ENCODE peak calls at places on chromosomes 3 and 15, in ten cellular contexts. One of them, this sample, is unnamed.

GRCh38 chr3:16504242-16504641 is 9.3 kb downstream of the RFTN1 start:
- DNase-seq in transverse colon: no peak
- DNase-seq in AG09319: no peak
- DNase-seq in gastrocnemius medialis: no peak
- DNase-seq in left ventricle myocardium inferior: no peak
- DNase-seq in endothelial cell: no peak
- DNase-seq in IMR-90: peak; percentile 48
- DNase-seq in RWPE1: no peak
- DNase-seq in lower leg skin: no peak
- DNase-seq in GM20000: peak; percentile 60
- DNase-seq in this sample: peak; percentile 66

GRCh38 chr3:136135039-136135802 is 60.9 kb downstream of the MSL2 start:
- DNase-seq in GM20000: no peak
- DNase-seq in AG09319: no peak
- DNase-seq in RWPE1: no peak
- DNase-seq in lower leg skin: no peak
- DNase-seq in transverse colon: no peak
- DNase-seq in endothelial cell: peak; percentile 5
- DNase-seq in IMR-90: no peak
- DNase-seq in left ventricle myocardium inferior: no peak
- DNase-seq in gastrocnemius medialis: no peak
- DNase-seq in this sample: no peak

GRCh38 chr3:47425383-47425778 is 44.6 kb downstream of the PTPN23 start:
- DNase-seq in RWPE1: no peak
- DNase-seq in endothelial cell: no peak
- DNase-seq in lower leg skin: no peak
- DNase-seq in transverse colon: no peak
- DNase-seq in AG09319: no peak
- DNase-seq in left ventricle myocardium inferior: no peak
- DNase-seq in IMR-90: no peak
- DNase-seq in gastrocnemius medialis: no peak
- DNase-seq in GM20000: peak; percentile 1
- DNase-seq in this sample: no peak

GRCh38 chr3:190848891-190849290 is 13.6 kb downstream of the GMNC start:
- DNase-seq in RWPE1: peak; percentile 5
- DNase-seq in IMR-90: no peak
- DNase-seq in GM20000: no peak
- DNase-seq in AG09319: no peak
- DNase-seq in lower leg skin: no peak
- DNase-seq in left ventricle myocardium inferior: no peak
- DNase-seq in transverse colon: no peak
- DNase-seq in endothelial cell: no peak
- DNase-seq in gastrocnemius medialis: no peak
- DNase-seq in this sample: no peak

GRCh38 chr3:39433642-39434041 is 27.1 kb downstream of the RPSA start:
- DNase-seq in lower leg skin: no peak
- DNase-seq in transverse colon: no peak
- DNase-seq in GM20000: no peak
- DNase-seq in RWPE1: no peak
- DNase-seq in AG09319: peak; percentile 18
- DNase-seq in gastrocnemius medialis: no peak
- DNase-seq in left ventricle myocardium inferior: no peak
- DNase-seq in IMR-90: peak; percentile 67
- DNase-seq in endothelial cell: no peak
- DNase-seq in this sample: no peak

GRCh38 chr15:58393196-58393790 is 38.5 kb upstream of the LIPC start:
- DNase-seq in IMR-90: peak; percentile 30
- DNase-seq in gastrocnemius medialis: no peak
- DNase-seq in lower leg skin: no peak
- DNase-seq in GM20000: no peak
- DNase-seq in endothelial cell: no peak
- DNase-seq in left ventricle myocardium inferior: no peak
- DNase-seq in transverse colon: peak; percentile 52
- DNase-seq in RWPE1: no peak
- DNase-seq in AG09319: no peak
- DNase-seq in this sample: no peak

GRCh38 chr3:194622621-194623360 is 10.4 kb downstream of the TMEM44 start:
- DNase-seq in left ventricle myocardium inferior: no peak
- DNase-seq in AG09319: no peak
- DNase-seq in lower leg skin: no peak
- DNase-seq in gastrocnemius medialis: no peak
- DNase-seq in IMR-90: no peak
- DNase-seq in GM20000: no peak
- DNase-seq in RWPE1: no peak
- DNase-seq in endothelial cell: no peak
- DNase-seq in transverse colon: no peak
- DNase-seq in this sample: no peak

GRCh38 chr3:56702487-56703315 is 19.6 kb upstream of the TASOR start:
- DNase-seq in endothelial cell: peak; percentile 44
- DNase-seq in GM20000: peak; percentile 54
- DNase-seq in IMR-90: peak; percentile 76
- DNase-seq in left ventricle myocardium inferior: no peak
- DNase-seq in lower leg skin: no peak
- DNase-seq in transverse colon: peak; percentile 37
- DNase-seq in AG09319: peak; percentile 51
- DNase-seq in RWPE1: peak; percentile 46
- DNase-seq in gastrocnemius medialis: peak; percentile 18
- DNase-seq in this sample: peak; percentile 64

GRCh38 chr15:44075535-44075934 is 119.5 kb downstream of the FRMD5 start:
- DNase-seq in left ventricle myocardium inferior: no peak
- DNase-seq in IMR-90: no peak
- DNase-seq in AG09319: no peak
- DNase-seq in gastrocnemius medialis: no peak
- DNase-seq in lower leg skin: no peak
- DNase-seq in GM20000: no peak
- DNase-seq in transverse colon: no peak
- DNase-seq in RWPE1: peak; percentile 91
- DNase-seq in endothelial cell: no peak
- DNase-seq in this sample: no peak

GRCh38 chr15:52337198-52337853 is 41.7 kb upstream of the MYO5C start:
- DNase-seq in IMR-90: peak; percentile 77
- DNase-seq in left ventricle myocardium inferior: no peak
- DNase-seq in AG09319: no peak
- DNase-seq in endothelial cell: no peak
- DNase-seq in lower leg skin: no peak
- DNase-seq in GM20000: no peak
- DNase-seq in transverse colon: no peak
- DNase-seq in gastrocnemius medialis: no peak
- DNase-seq in RWPE1: peak; percentile 77
- DNase-seq in this sample: no peak

GRCh38 chr15:71572452-71573053 is 237.8 kb upstream of the NR2E3 start:
- DNase-seq in transverse colon: no peak
- DNase-seq in AG09319: no peak
- DNase-seq in endothelial cell: peak; percentile 11
- DNase-seq in RWPE1: peak; percentile 75
- DNase-seq in lower leg skin: no peak
- DNase-seq in IMR-90: no peak
- DNase-seq in gastrocnemius medialis: no peak
- DNase-seq in left ventricle myocardium inferior: no peak
- DNase-seq in GM20000: no peak
- DNase-seq in this sample: no peak

GRCh38 chr15:68526269-68526668 is 52.5 kb upstream of the CORO2B start:
- DNase-seq in left ventricle myocardium inferior: no peak
- DNase-seq in RWPE1: peak; percentile 33
- DNase-seq in endothelial cell: no peak
- DNase-seq in gastrocnemius medialis: no peak
- DNase-seq in transverse colon: no peak
- DNase-seq in GM20000: peak; percentile 33
- DNase-seq in AG09319: no peak
- DNase-seq in lower leg skin: no peak
- DNase-seq in IMR-90: peak; percentile 72
- DNase-seq in this sample: peak; percentile 48

GRCh38 chr3:149717391-149718056 is 34.8 kb downstream of the COMMD2 start:
- DNase-seq in AG09319: peak; percentile 60
- DNase-seq in IMR-90: peak; percentile 82
- DNase-seq in transverse colon: peak; percentile 41
- DNase-seq in RWPE1: peak; percentile 53
- DNase-seq in endothelial cell: peak; percentile 35
- DNase-seq in lower leg skin: no peak
- DNase-seq in GM20000: peak; percentile 70
- DNase-seq in gastrocnemius medialis: no peak
- DNase-seq in left ventricle myocardium inferior: no peak
- DNase-seq in this sample: peak; percentile 53

GRCh38 chr15:51830279-51830806 is 890 bp downstream of the TMOD3 start:
- DNase-seq in endothelial cell: no peak
- DNase-seq in IMR-90: peak; percentile 51
- DNase-seq in AG09319: peak; percentile 32
- DNase-seq in GM20000: peak; percentile 33
- DNase-seq in RWPE1: no peak
- DNase-seq in left ventricle myocardium inferior: no peak
- DNase-seq in transverse colon: no peak
- DNase-seq in gastrocnemius medialis: no peak
- DNase-seq in lower leg skin: no peak
- DNase-seq in this sample: no peak

GRCh38 chr15:101466188-101466587 is 23.3 kb downstream of the PCSK6 start:
- DNase-seq in lower leg skin: peak; percentile 29
- DNase-seq in left ventricle myocardium inferior: no peak
- DNase-seq in GM20000: no peak
- DNase-seq in transverse colon: no peak
- DNase-seq in endothelial cell: no peak
- DNase-seq in RWPE1: no peak
- DNase-seq in AG09319: no peak
- DNase-seq in gastrocnemius medialis: no peak
- DNase-seq in IMR-90: no peak
- DNase-seq in this sample: no peak

DNA sequence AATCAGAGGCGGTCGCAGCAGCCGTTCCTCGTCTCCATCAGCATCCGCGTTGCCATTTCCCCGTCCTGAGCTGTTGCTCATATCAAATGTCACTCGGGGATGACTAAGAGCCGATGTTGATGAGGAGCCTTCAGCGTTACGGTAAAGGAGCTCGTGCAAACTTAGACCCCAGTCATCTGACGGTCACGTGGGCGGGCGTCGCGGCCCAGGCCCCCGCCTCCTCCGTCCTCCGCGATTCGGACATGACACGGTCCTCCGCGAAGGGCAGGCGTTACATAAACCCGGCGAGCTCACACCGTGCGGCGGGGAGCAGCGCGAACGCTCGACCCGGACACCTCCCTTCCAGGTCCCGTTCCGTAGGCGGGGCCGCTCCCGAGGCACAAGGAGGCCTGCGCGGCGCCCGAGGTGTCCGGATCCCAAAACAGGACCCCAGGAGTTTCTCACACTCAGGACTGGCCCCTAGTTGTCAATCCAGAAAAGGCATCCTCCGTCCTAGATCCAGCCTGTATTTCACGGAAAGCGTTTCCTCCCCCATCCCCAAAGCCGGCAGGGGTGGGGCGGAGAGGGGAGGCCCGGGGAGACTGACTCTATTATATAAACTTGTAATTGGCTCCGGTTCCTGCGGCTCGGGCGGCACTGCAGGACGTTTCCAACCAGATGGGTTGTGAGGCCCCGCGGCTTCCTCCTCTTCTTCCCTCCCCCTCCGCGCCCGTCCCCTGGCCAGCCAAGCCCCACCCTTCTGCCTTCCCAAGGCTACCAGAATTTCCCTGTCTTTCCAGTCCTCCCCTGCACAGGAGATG is 100.0 kb upstream of the IGF1R start:
- DNase-seq in gastrocnemius medialis: peak; percentile 32
- DNase-seq in IMR-90: peak; percentile 73
- DNase-seq in AG09319: peak; percentile 44
- DNase-seq in transverse colon: peak; percentile 56
- DNase-seq in endothelial cell: peak; percentile 56
- DNase-seq in left ventricle myocardium inferior: peak; percentile 71
- DNase-seq in RWPE1: peak; percentile 71
- DNase-seq in GM20000: no peak
- DNase-seq in lower leg skin: peak; percentile 96
- DNase-seq in this sample: no peak
- TF ChIP-seq CTCF in gastrocnemius medialis: no peak
- TF ChIP-seq CTCF in IMR-90: no peak
- TF ChIP-seq CTCF in AG09319: peak; percentile 20
- TF ChIP-seq CTCF in transverse colon: no peak
- TF ChIP-seq CTCF in endothelial cell: no peak
- TF ChIP-seq CTCF in left ventricle myocardium inferior: peak; percentile 37
- TF ChIP-seq CTCF in RWPE1: no peak
- TF ChIP-seq CTCF in GM20000: no peak
- TF ChIP-seq CTCF in lower leg skin: no peak
- TF ChIP-seq CTCF in this sample: no peak

DNA sequence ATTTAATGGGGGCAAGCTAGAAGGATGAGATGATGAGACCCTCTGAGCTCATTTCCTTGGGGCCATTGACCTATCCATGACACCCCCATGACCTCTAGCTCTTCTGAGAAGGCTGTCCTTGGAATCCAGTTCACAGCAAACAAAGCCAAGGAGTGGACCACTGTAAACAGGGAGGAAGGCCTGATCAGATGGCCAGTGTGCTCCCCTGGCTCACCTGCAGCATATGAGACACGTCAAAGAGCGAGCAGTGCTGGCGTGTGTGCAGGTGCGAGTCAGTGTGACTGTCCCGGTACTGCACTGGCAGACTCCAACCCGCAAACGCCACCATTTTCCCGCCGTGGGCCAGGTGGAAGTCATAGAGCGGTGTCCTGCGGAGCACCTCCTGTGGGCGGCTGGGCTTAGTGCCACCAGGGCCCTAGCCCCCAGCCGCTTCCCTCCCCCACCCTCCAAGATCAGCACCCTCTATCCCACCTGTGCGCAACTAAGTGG is 339 bp downstream of the AMT start:
- DNase-seq in AG09319: no peak
- DNase-seq in lower leg skin: no peak
- DNase-seq in transverse colon: no peak
- DNase-seq in IMR-90: no peak
- DNase-seq in left ventricle myocardium inferior: no peak
- DNase-seq in endothelial cell: peak; percentile 15
- DNase-seq in RWPE1: no peak
- DNase-seq in gastrocnemius medialis: no peak
- DNase-seq in GM20000: no peak
- DNase-seq in this sample: no peak
- TF ChIP-seq CTCF in AG09319: no peak
- TF ChIP-seq CTCF in lower leg skin: no peak
- TF ChIP-seq CTCF in transverse colon: no peak
- TF ChIP-seq CTCF in IMR-90: no peak
- TF ChIP-seq CTCF in left ventricle myocardium inferior: no peak
- TF ChIP-seq CTCF in endothelial cell: no peak
- TF ChIP-seq CTCF in RWPE1: no peak
- TF ChIP-seq CTCF in gastrocnemius medialis: no peak
- TF ChIP-seq CTCF in GM20000: no peak
- TF ChIP-seq CTCF in this sample: no peak

GRCh38 chr15:90184119-90184785 is 16.9 kb upstream of the SEMA4B start:
- DNase-seq in left ventricle myocardium inferior: peak; percentile 74
- DNase-seq in RWPE1: peak; percentile 83
- DNase-seq in transverse colon: peak; percentile 89
- DNase-seq in lower leg skin: peak; percentile 92
- DNase-seq in gastrocnemius medialis: peak; percentile 82
- DNase-seq in endothelial cell: no peak
- DNase-seq in IMR-90: no peak
- DNase-seq in GM20000: peak; percentile 76
- DNase-seq in AG09319: no peak
- DNase-seq in this sample: peak; percentile 77
- TF ChIP-seq CTCF in left ventricle myocardium inferior: no peak
- TF ChIP-seq CTCF in RWPE1: no peak
- TF ChIP-seq CTCF in transverse colon: no peak
- TF ChIP-seq CTCF in lower leg skin: no peak
- TF ChIP-seq CTCF in gastrocnemius medialis: no peak
- TF ChIP-seq CTCF in endothelial cell: no peak
- TF ChIP-seq CTCF in IMR-90: no peak
- TF ChIP-seq CTCF in GM20000: no peak
- TF ChIP-seq CTCF in AG09319: no peak
- TF ChIP-seq CTCF in this sample: no peak

DNA sequence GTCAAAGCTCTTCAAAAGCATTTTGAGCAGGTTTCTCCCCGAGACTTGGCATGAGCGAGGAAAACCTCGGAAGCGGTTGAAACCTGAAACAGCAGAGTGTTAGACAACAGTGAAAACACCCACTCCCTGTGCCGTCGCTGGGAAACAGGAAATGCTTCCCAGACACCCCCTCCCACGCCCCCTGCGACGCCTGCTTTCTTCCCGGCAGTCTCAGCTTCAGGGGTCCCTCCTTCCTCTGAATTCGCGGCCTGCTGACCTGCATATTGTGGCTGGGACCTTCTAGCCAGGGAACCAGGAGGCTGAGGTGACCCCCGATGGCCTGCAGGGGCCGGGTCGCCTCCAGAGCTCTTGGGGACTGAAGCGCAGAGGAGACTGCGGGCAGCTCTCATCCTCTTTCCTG is 250.7 kb upstream of the LYSMD4 start:
- DNase-seq in RWPE1: no peak
- DNase-seq in transverse colon: no peak
- DNase-seq in AG09319: no peak
- DNase-seq in lower leg skin: no peak
- DNase-seq in endothelial cell: peak; percentile 59
- DNase-seq in IMR-90: no peak
- DNase-seq in left ventricle myocardium inferior: no peak
- DNase-seq in GM20000: no peak
- DNase-seq in gastrocnemius medialis: no peak
- DNase-seq in this sample: no peak
- TF ChIP-seq CTCF in RWPE1: no peak
- TF ChIP-seq CTCF in transverse colon: no peak
- TF ChIP-seq CTCF in AG09319: no peak
- TF ChIP-seq CTCF in lower leg skin: no peak
- TF ChIP-seq CTCF in endothelial cell: no peak
- TF ChIP-seq CTCF in IMR-90: no peak
- TF ChIP-seq CTCF in left ventricle myocardium inferior: no peak
- TF ChIP-seq CTCF in GM20000: no peak
- TF ChIP-seq CTCF in gastrocnemius medialis: no peak
- TF ChIP-seq CTCF in this sample: no peak

This sample was measured in GM13976.